ENCODE peak calls at places on chromosomes 3 and 15, in six cellular contexts. One of them, this sample, is unnamed.

GRCh38 chr15:80780416-80781221 is 1.4 kb downstream of the CEMIP start:
- DNase-seq in ovary: peak
- DNase-seq in cardiac fibroblast: peak
- DNase-seq in CD8-positive, alpha-beta T cell: no peak
- DNase-seq in glutamatergic neuron: peak
- DNase-seq in lower lobe of right lung: peak
- DNase-seq in this sample: peak

GRCh38 chr3:53194218-53195065 is 33.4 kb downstream of the PRKCD start:
- DNase-seq in glutamatergic neuron: no peak
- DNase-seq in ovary: peak
- DNase-seq in cardiac fibroblast: peak
- DNase-seq in lower lobe of right lung: no peak
- DNase-seq in CD8-positive, alpha-beta T cell: no peak
- DNase-seq in this sample: peak

GRCh38 chr3:187185759-187186158 is 11.5 kb upstream of the RTP1 start:
- DNase-seq in lower lobe of right lung: no peak
- DNase-seq in CD8-positive, alpha-beta T cell: no peak
- DNase-seq in cardiac fibroblast: no peak
- DNase-seq in glutamatergic neuron: no peak
- DNase-seq in ovary: no peak
- DNase-seq in this sample: no peak

GRCh38 chr15:42035362-42035761 is 14.5 kb upstream of the PLA2G4E start:
- DNase-seq in CD8-positive, alpha-beta T cell: no peak
- DNase-seq in lower lobe of right lung: no peak
- DNase-seq in cardiac fibroblast: peak
- DNase-seq in glutamatergic neuron: no peak
- DNase-seq in ovary: no peak
- DNase-seq in this sample: no peak

GRCh38 chr3:58260733-58261132 is 23.1 kb downstream of the ABHD6 start:
- DNase-seq in glutamatergic neuron: no peak
- DNase-seq in cardiac fibroblast: peak
- DNase-seq in ovary: no peak
- DNase-seq in CD8-positive, alpha-beta T cell: no peak
- DNase-seq in lower lobe of right lung: no peak
- DNase-seq in this sample: no peak

GRCh38 chr3:125110016-125110875 is 54.4 kb upstream of the HEG1 start:
- DNase-seq in ovary: no peak
- DNase-seq in CD8-positive, alpha-beta T cell: no peak
- DNase-seq in lower lobe of right lung: no peak
- DNase-seq in cardiac fibroblast: peak
- DNase-seq in glutamatergic neuron: no peak
- DNase-seq in this sample: no peak

GRCh38 chr15:98292442-98293240 is 332.1 kb downstream of the ARRDC4 start:
- DNase-seq in ovary: no peak
- DNase-seq in lower lobe of right lung: no peak
- DNase-seq in CD8-positive, alpha-beta T cell: no peak
- DNase-seq in glutamatergic neuron: peak
- DNase-seq in cardiac fibroblast: peak
- DNase-seq in this sample: peak

GRCh38 chr15:78840661-78841060 is 29.4 kb upstream of the ADAMTS7 start:
- DNase-seq in ovary: no peak
- DNase-seq in CD8-positive, alpha-beta T cell: no peak
- DNase-seq in lower lobe of right lung: peak
- DNase-seq in cardiac fibroblast: peak
- DNase-seq in glutamatergic neuron: no peak
- DNase-seq in this sample: no peak

GRCh38 chr3:129827765-129828164 is 65.7 kb downstream of the TMCC1 start:
- DNase-seq in lower lobe of right lung: peak
- DNase-seq in cardiac fibroblast: no peak
- DNase-seq in glutamatergic neuron: no peak
- DNase-seq in ovary: no peak
- DNase-seq in CD8-positive, alpha-beta T cell: peak
- DNase-seq in this sample: no peak

GRCh38 chr15:50059203-50059772 is 59.7 kb downstream of the ATP8B4 start:
- DNase-seq in lower lobe of right lung: no peak
- DNase-seq in cardiac fibroblast: no peak
- DNase-seq in CD8-positive, alpha-beta T cell: no peak
- DNase-seq in glutamatergic neuron: no peak
- DNase-seq in ovary: no peak
- DNase-seq in this sample: no peak

GRCh38 chr15:51267047-51267713 is 71.2 kb downstream of the CYP19A1 start:
- DNase-seq in CD8-positive, alpha-beta T cell: no peak
- DNase-seq in glutamatergic neuron: peak
- DNase-seq in ovary: no peak
- DNase-seq in cardiac fibroblast: no peak
- DNase-seq in lower lobe of right lung: no peak
- DNase-seq in this sample: no peak

GRCh38 chr3:159791336-159791735 is 197.3 kb upstream of the IL12A start:
- DNase-seq in ovary: no peak
- DNase-seq in glutamatergic neuron: no peak
- DNase-seq in lower lobe of right lung: no peak
- DNase-seq in cardiac fibroblast: no peak
- DNase-seq in CD8-positive, alpha-beta T cell: no peak
- DNase-seq in this sample: no peak

GRCh38 chr15:66935688-66936087 is 129.7 kb upstream of the SMAD3 start:
- DNase-seq in glutamatergic neuron: no peak
- DNase-seq in lower lobe of right lung: no peak
- DNase-seq in ovary: no peak
- DNase-seq in cardiac fibroblast: no peak
- DNase-seq in CD8-positive, alpha-beta T cell: no peak
- DNase-seq in this sample: no peak

GRCh38 chr15:48300038-48300437 is 31.2 kb upstream of the DUT start:
- DNase-seq in lower lobe of right lung: no peak
- DNase-seq in ovary: no peak
- DNase-seq in glutamatergic neuron: no peak
- DNase-seq in cardiac fibroblast: no peak
- DNase-seq in CD8-positive, alpha-beta T cell: no peak
- DNase-seq in this sample: no peak

GRCh38 chr15:48358229-48358641 is 27.0 kb downstream of the DUT start:
- DNase-seq in CD8-positive, alpha-beta T cell: no peak
- DNase-seq in lower lobe of right lung: no peak
- DNase-seq in ovary: no peak
- DNase-seq in glutamatergic neuron: no peak
- DNase-seq in cardiac fibroblast: peak
- DNase-seq in this sample: peak

GRCh38 chr15:69535101-69535638 is 82.6 kb downstream of the RPLP1 start:
- DNase-seq in lower lobe of right lung: no peak
- DNase-seq in glutamatergic neuron: no peak
- DNase-seq in CD8-positive, alpha-beta T cell: no peak
- DNase-seq in ovary: no peak
- DNase-seq in cardiac fibroblast: peak
- DNase-seq in this sample: no peak

GRCh38 chr3:58176827-58177489 is 33.8 kb downstream of the DNASE1L3 start:
- DNase-seq in ovary: no peak
- DNase-seq in lower lobe of right lung: no peak
- DNase-seq in CD8-positive, alpha-beta T cell: no peak
- DNase-seq in cardiac fibroblast: no peak
- DNase-seq in glutamatergic neuron: no peak
- DNase-seq in this sample: no peak

GRCh38 chr3:169268942-169269460 is 394.5 kb downstream of the MECOM start:
- DNase-seq in ovary: no peak
- DNase-seq in lower lobe of right lung: no peak
- DNase-seq in cardiac fibroblast: no peak
- DNase-seq in CD8-positive, alpha-beta T cell: no peak
- DNase-seq in glutamatergic neuron: no peak
- DNase-seq in this sample: no peak

GRCh38 chr3:139182143-139182542 is 137.5 kb upstream of the PRR23C start:
- DNase-seq in CD8-positive, alpha-beta T cell: no peak
- DNase-seq in cardiac fibroblast: no peak
- DNase-seq in lower lobe of right lung: no peak
- DNase-seq in ovary: no peak
- DNase-seq in glutamatergic neuron: no peak
- DNase-seq in this sample: no peak

GRCh38 chr3:189334064-189334920 is 162.5 kb downstream of the TPRG1 start:
- DNase-seq in cardiac fibroblast: peak
- DNase-seq in glutamatergic neuron: no peak
- DNase-seq in ovary: no peak
- DNase-seq in lower lobe of right lung: no peak
- DNase-seq in CD8-positive, alpha-beta T cell: no peak
- DNase-seq in this sample: no peak

GRCh38 chr15:34014556-34014955 is 24.4 kb downstream of the AVEN start:
- DNase-seq in cardiac fibroblast: peak
- DNase-seq in ovary: no peak
- DNase-seq in glutamatergic neuron: no peak
- DNase-seq in lower lobe of right lung: no peak
- DNase-seq in CD8-positive, alpha-beta T cell: no peak
- DNase-seq in this sample: no peak

GRCh38 chr15:38536201-38536676 is 28.4 kb downstream of the RASGRP1 start:
- DNase-seq in glutamatergic neuron: no peak
- DNase-seq in lower lobe of right lung: no peak
- DNase-seq in cardiac fibroblast: peak
- DNase-seq in ovary: no peak
- DNase-seq in CD8-positive, alpha-beta T cell: no peak
- DNase-seq in this sample: no peak

DNA sequence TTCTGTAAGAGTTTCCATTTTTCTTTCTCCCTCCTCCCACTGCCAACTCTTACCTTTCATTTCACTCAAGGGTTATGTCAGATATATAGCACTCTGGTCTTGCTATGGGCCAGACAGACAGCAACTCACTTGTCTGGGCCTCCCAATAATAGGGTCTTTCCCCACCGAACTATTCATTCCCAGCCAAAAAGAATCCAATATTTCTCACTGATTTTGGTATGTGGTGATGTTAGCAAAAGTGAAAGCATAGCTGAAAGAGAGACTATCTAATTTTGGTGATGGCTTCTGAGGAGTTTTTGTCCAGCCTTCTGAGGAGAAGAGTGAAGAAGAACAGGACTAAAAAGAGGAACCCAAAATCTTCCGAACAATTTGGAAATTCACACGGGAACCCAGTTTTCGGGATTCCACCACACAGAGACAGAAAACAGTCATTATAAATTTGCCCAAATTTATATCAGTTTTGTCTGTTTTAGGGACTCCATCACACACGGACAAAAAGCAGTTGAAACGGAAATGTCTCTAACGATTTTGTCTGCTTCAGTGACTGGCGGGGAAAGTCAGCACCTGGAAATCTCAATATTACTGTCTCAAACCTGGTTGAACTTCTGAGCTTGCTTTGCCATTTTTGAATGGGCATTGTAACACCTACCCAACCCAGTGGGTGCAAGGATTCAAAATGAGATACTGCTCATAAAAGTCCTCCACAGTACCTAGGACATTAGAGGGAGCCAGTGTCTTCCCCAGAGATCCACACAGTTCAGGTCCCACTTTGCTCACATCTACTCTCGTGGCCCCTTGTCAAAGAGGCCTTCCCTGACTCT is 9.1 kb downstream of the CD80 start:
- DNase-seq in CD8-positive, alpha-beta T cell: no peak
- DNase-seq in cardiac fibroblast: no peak
- DNase-seq in lower lobe of right lung: no peak
- DNase-seq in ovary: no peak
- DNase-seq in glutamatergic neuron: no peak
- DNase-seq in this sample: no peak
- TF ChIP-seq CTCF in CD8-positive, alpha-beta T cell: no peak
- TF ChIP-seq CTCF in cardiac fibroblast: no peak
- TF ChIP-seq CTCF in lower lobe of right lung: no peak
- TF ChIP-seq CTCF in ovary: no peak
- TF ChIP-seq CTCF in glutamatergic neuron: no peak
- TF ChIP-seq CTCF in this sample: no peak

GRCh38 chr15:84824260-84824690 is 7.1 kb downstream of the ALPK3 start:
- DNase-seq in ovary: peak
- DNase-seq in lower lobe of right lung: no peak
- DNase-seq in glutamatergic neuron: no peak
- DNase-seq in CD8-positive, alpha-beta T cell: no peak
- DNase-seq in cardiac fibroblast: no peak
- DNase-seq in this sample: no peak

GRCh38 chr15:84827246-84827645 is 10.1 kb downstream of the ALPK3 start:
- DNase-seq in CD8-positive, alpha-beta T cell: no peak
- DNase-seq in lower lobe of right lung: no peak
- DNase-seq in cardiac fibroblast: no peak
- DNase-seq in ovary: no peak
- DNase-seq in glutamatergic neuron: no peak
- DNase-seq in this sample: no peak

GRCh38 chr15:84828433-84828908 is 11.3 kb downstream of the ALPK3 start:
- DNase-seq in CD8-positive, alpha-beta T cell: no peak
- DNase-seq in lower lobe of right lung: peak
- DNase-seq in ovary: peak
- DNase-seq in glutamatergic neuron: no peak
- DNase-seq in cardiac fibroblast: peak
- DNase-seq in this sample: no peak

GRCh38 chr15:84823580-84823878 is 6.4 kb downstream of the ALPK3 start:
- DNase-seq in ovary: no peak
- DNase-seq in glutamatergic neuron: no peak
- DNase-seq in lower lobe of right lung: no peak
- DNase-seq in CD8-positive, alpha-beta T cell: no peak
- DNase-seq in cardiac fibroblast: no peak
- DNase-seq in this sample: no peak

GRCh38 chr15:84826369-84826823 is 9.2 kb downstream of the ALPK3 start:
- DNase-seq in ovary: no peak
- DNase-seq in lower lobe of right lung: no peak
- DNase-seq in glutamatergic neuron: no peak
- DNase-seq in CD8-positive, alpha-beta T cell: no peak
- DNase-seq in cardiac fibroblast: peak
- DNase-seq in this sample: no peak
- TF ChIP-seq CTCF in ovary: no peak
- TF ChIP-seq CTCF in lower lobe of right lung: peak
- TF ChIP-seq CTCF in glutamatergic neuron: no peak
- TF ChIP-seq CTCF in CD8-positive, alpha-beta T cell: no peak
- TF ChIP-seq CTCF in cardiac fibroblast: peak
- TF ChIP-seq CTCF in this sample: peak

GRCh38 chr3:69426905-69427304 is 41.0 kb upstream of the FRMD4B start:
- DNase-seq in lower lobe of right lung: no peak
- DNase-seq in ovary: no peak
- DNase-seq in cardiac fibroblast: no peak
- DNase-seq in CD8-positive, alpha-beta T cell: no peak
- DNase-seq in glutamatergic neuron: no peak
- DNase-seq in this sample: no peak
- TF ChIP-seq CTCF in lower lobe of right lung: peak
- TF ChIP-seq CTCF in ovary: peak
- TF ChIP-seq CTCF in cardiac fibroblast: no peak
- TF ChIP-seq CTCF in CD8-positive, alpha-beta T cell: no peak
- TF ChIP-seq CTCF in glutamatergic neuron: no peak
- TF ChIP-seq CTCF in this sample: peak

DNA sequence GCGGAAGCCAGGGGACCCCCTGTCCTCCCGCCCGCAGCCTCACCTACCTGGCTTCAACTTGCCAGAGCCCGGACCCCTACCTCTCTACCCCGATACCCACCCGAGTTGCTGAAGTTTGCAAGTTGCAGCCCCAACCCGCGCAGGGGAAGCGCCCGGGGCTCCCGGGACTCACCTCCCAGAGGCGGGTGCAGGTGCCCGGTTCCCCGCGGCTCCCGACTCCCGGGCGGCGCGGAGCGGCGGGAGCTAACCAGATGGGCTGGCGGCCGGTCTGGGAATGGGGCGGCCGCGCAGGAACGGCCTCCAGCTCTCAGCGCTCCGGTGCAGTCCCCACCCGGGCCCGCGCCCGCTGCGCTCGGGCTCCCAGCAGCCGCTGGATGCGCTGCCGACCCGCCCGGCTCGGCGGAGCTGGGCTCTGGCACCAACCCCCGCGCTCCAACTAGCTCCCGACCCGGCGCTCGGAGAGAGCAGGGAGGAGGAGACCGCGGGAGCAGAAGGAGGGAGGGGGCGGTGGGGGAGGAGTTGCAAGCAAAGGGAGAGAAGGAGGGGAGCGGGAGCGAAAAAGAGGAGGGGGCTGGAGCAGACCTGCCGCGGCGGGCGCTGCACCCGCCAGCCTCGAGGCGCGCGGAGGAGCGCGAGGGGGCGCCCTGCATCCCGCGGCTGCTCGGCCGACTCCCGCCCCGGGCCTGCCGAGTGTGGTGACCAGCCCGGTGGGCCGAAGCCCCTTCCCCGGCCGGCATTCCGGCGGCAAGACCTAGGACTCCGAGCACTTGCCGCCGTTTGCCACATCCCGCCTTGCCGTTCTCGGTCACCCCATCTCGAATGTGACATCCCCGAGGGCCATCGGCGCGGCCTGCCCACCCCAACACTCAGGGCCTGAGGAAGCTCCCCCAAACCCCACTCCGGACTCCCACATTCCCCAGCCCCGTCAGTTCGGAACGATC is at the start of gene SEMA5B:
- DNase-seq in ovary: peak
- DNase-seq in lower lobe of right lung: peak
- DNase-seq in CD8-positive, alpha-beta T cell: no peak
- DNase-seq in cardiac fibroblast: peak
- DNase-seq in glutamatergic neuron: peak
- DNase-seq in this sample: peak
- TF ChIP-seq CTCF in ovary: peak
- TF ChIP-seq CTCF in lower lobe of right lung: peak
- TF ChIP-seq CTCF in CD8-positive, alpha-beta T cell: peak
- TF ChIP-seq CTCF in cardiac fibroblast: no peak
- TF ChIP-seq CTCF in glutamatergic neuron: no peak
- TF ChIP-seq CTCF in this sample: peak